ENCODE peak calls at places on chromosomes 11 and 22, in seven cellular contexts. One of them, this sample, is unnamed.

GRCh38 chr22:17962168-17962567 is 62.2 kb downstream of the MICAL3 start:
- DNase-seq in small intestine: no peak
- DNase-seq in HEK293T: no peak
- DNase-seq in brain microvascular endothelial cell: no peak
- DNase-seq in caudate nucleus: no peak
- DNase-seq in sigmoid colon: no peak
- DNase-seq in NCI-H1092 treated with DMSO at 0.1 percent for 48 hours: no peak
- DNase-seq in this sample: no peak

GRCh38 chr11:108775324-108775723 is 110.5 kb downstream of the DDX10 start:
- DNase-seq in small intestine: no peak
- DNase-seq in HEK293T: no peak
- DNase-seq in brain microvascular endothelial cell: no peak
- DNase-seq in caudate nucleus: no peak
- DNase-seq in sigmoid colon: no peak
- DNase-seq in NCI-H1092 treated with DMSO at 0.1 percent for 48 hours: no peak
- DNase-seq in this sample: no peak

GRCh38 chr11:114604179-114604813 is 8.7 kb upstream of the NXPE4 start:
- DNase-seq in small intestine: no peak
- DNase-seq in HEK293T: no peak
- DNase-seq in brain microvascular endothelial cell: no peak
- DNase-seq in caudate nucleus: no peak
- DNase-seq in sigmoid colon: no peak
- DNase-seq in NCI-H1092 treated with DMSO at 0.1 percent for 48 hours: no peak
- DNase-seq in this sample: no peak

GRCh38 chr22:30262917-30263741 is 3.5 kb downstream of the OSM start:
- DNase-seq in small intestine: peak
- DNase-seq in HEK293T: peak
- DNase-seq in brain microvascular endothelial cell: no peak
- DNase-seq in caudate nucleus: no peak
- DNase-seq in sigmoid colon: peak
- DNase-seq in NCI-H1092 treated with DMSO at 0.1 percent for 48 hours: peak
- DNase-seq in this sample: peak

GRCh38 chr11:2945757-2946287 is 16.6 kb upstream of the PHLDA2 start:
- DNase-seq in small intestine: no peak
- DNase-seq in HEK293T: no peak
- DNase-seq in brain microvascular endothelial cell: no peak
- DNase-seq in caudate nucleus: no peak
- DNase-seq in sigmoid colon: no peak
- DNase-seq in NCI-H1092 treated with DMSO at 0.1 percent for 48 hours: no peak
- DNase-seq in this sample: no peak

GRCh38 chr11:49302360-49302759 is 94.0 kb upstream of the FOLH1 start:
- DNase-seq in small intestine: no peak
- DNase-seq in HEK293T: no peak
- DNase-seq in brain microvascular endothelial cell: no peak
- DNase-seq in caudate nucleus: no peak
- DNase-seq in sigmoid colon: no peak
- DNase-seq in NCI-H1092 treated with DMSO at 0.1 percent for 48 hours: no peak
- DNase-seq in this sample: no peak

GRCh38 chr11:47606731-47607130 is 12.5 kb upstream of the C1QTNF4 start:
- DNase-seq in small intestine: no peak
- DNase-seq in HEK293T: no peak
- DNase-seq in brain microvascular endothelial cell: peak
- DNase-seq in caudate nucleus: no peak
- DNase-seq in sigmoid colon: no peak
- DNase-seq in NCI-H1092 treated with DMSO at 0.1 percent for 48 hours: no peak
- DNase-seq in this sample: no peak

GRCh38 chr11:125330462-125331325 is 165.4 kb downstream of the FEZ1 start:
- DNase-seq in small intestine: no peak
- DNase-seq in HEK293T: no peak
- DNase-seq in brain microvascular endothelial cell: no peak
- DNase-seq in caudate nucleus: no peak
- DNase-seq in sigmoid colon: no peak
- DNase-seq in NCI-H1092 treated with DMSO at 0.1 percent for 48 hours: no peak
- DNase-seq in this sample: no peak

GRCh38 chr11:128530119-128531091 is 57.0 kb downstream of the ETS1 start:
- DNase-seq in small intestine: no peak
- DNase-seq in HEK293T: no peak
- DNase-seq in brain microvascular endothelial cell: peak
- DNase-seq in caudate nucleus: no peak
- DNase-seq in sigmoid colon: peak
- DNase-seq in NCI-H1092 treated with DMSO at 0.1 percent for 48 hours: no peak
- DNase-seq in this sample: no peak

GRCh38 chr11:68211546-68211945 is 1.6 kb downstream of the KMT5B start:
- DNase-seq in small intestine: peak
- DNase-seq in HEK293T: no peak
- DNase-seq in brain microvascular endothelial cell: no peak
- DNase-seq in caudate nucleus: no peak
- DNase-seq in sigmoid colon: no peak
- DNase-seq in NCI-H1092 treated with DMSO at 0.1 percent for 48 hours: no peak
- DNase-seq in this sample: no peak

GRCh38 chr11:83766932-83767331 is 480.8 kb upstream of the CCDC90B start:
- DNase-seq in small intestine: no peak
- DNase-seq in HEK293T: no peak
- DNase-seq in brain microvascular endothelial cell: no peak
- DNase-seq in caudate nucleus: no peak
- DNase-seq in sigmoid colon: no peak
- DNase-seq in NCI-H1092 treated with DMSO at 0.1 percent for 48 hours: no peak
- DNase-seq in this sample: no peak

GRCh38 chr22:26476705-26477340 is 6.8 kb downstream of the HPS4 start:
- DNase-seq in small intestine: no peak
- DNase-seq in HEK293T: no peak
- DNase-seq in brain microvascular endothelial cell: peak
- DNase-seq in caudate nucleus: no peak
- DNase-seq in sigmoid colon: no peak
- DNase-seq in NCI-H1092 treated with DMSO at 0.1 percent for 48 hours: no peak
- DNase-seq in this sample: no peak

GRCh38 chr11:118046964-118047700 is 29.7 kb upstream of the TMPRSS4 start:
- DNase-seq in small intestine: no peak
- DNase-seq in HEK293T: no peak
- DNase-seq in brain microvascular endothelial cell: no peak
- DNase-seq in caudate nucleus: no peak
- DNase-seq in sigmoid colon: no peak
- DNase-seq in NCI-H1092 treated with DMSO at 0.1 percent for 48 hours: no peak
- DNase-seq in this sample: no peak

GRCh38 chr22:21567456-21568206 is at the start of gene UBE2L3:
- DNase-seq in small intestine: peak
- DNase-seq in HEK293T: peak
- DNase-seq in brain microvascular endothelial cell: peak
- DNase-seq in caudate nucleus: peak
- DNase-seq in sigmoid colon: peak
- DNase-seq in NCI-H1092 treated with DMSO at 0.1 percent for 48 hours: peak
- DNase-seq in this sample: peak

GRCh38 chr11:69546735-69547370 is 65.4 kb downstream of the LINC01488 start:
- DNase-seq in small intestine: peak
- DNase-seq in HEK293T: no peak
- DNase-seq in brain microvascular endothelial cell: no peak
- DNase-seq in caudate nucleus: no peak
- DNase-seq in sigmoid colon: peak
- DNase-seq in NCI-H1092 treated with DMSO at 0.1 percent for 48 hours: no peak
- DNase-seq in this sample: no peak

GRCh38 chr11:9047986-9048522 is 43.3 kb downstream of the SCUBE2 start:
- DNase-seq in small intestine: no peak
- DNase-seq in HEK293T: no peak
- DNase-seq in brain microvascular endothelial cell: no peak
- DNase-seq in caudate nucleus: no peak
- DNase-seq in sigmoid colon: peak
- DNase-seq in NCI-H1092 treated with DMSO at 0.1 percent for 48 hours: peak
- DNase-seq in this sample: no peak

GRCh38 chr22:23180893-23181762 is 819 bp downstream of the BCR start:
- DNase-seq in small intestine: peak
- DNase-seq in HEK293T: no peak
- DNase-seq in brain microvascular endothelial cell: no peak
- DNase-seq in caudate nucleus: no peak
- DNase-seq in sigmoid colon: no peak
- DNase-seq in NCI-H1092 treated with DMSO at 0.1 percent for 48 hours: no peak
- DNase-seq in this sample: peak

GRCh38 chr22:22798716-22799115 is 88.9 kb upstream of the IGLL5 start:
- DNase-seq in small intestine: no peak
- DNase-seq in HEK293T: no peak
- DNase-seq in brain microvascular endothelial cell: no peak
- DNase-seq in caudate nucleus: no peak
- DNase-seq in sigmoid colon: no peak
- DNase-seq in NCI-H1092 treated with DMSO at 0.1 percent for 48 hours: no peak
- DNase-seq in this sample: no peak

GRCh38 chr11:94876645-94877445 is 96.5 kb downstream of the CWC15 start:
- DNase-seq in small intestine: peak
- DNase-seq in HEK293T: no peak
- DNase-seq in brain microvascular endothelial cell: peak
- DNase-seq in caudate nucleus: no peak
- DNase-seq in sigmoid colon: peak
- DNase-seq in NCI-H1092 treated with DMSO at 0.1 percent for 48 hours: no peak
- DNase-seq in this sample: no peak

GRCh38 chr11:100576044-100577021 is 110.8 kb upstream of the ARHGAP42 start:
- DNase-seq in small intestine: peak
- DNase-seq in HEK293T: peak
- DNase-seq in brain microvascular endothelial cell: peak
- DNase-seq in caudate nucleus: no peak
- DNase-seq in sigmoid colon: no peak
- DNase-seq in NCI-H1092 treated with DMSO at 0.1 percent for 48 hours: peak
- DNase-seq in this sample: no peak

GRCh38 chr11:17861036-17861755 is 126.6 kb downstream of the KCNC1 start:
- DNase-seq in small intestine: no peak
- DNase-seq in HEK293T: no peak
- DNase-seq in brain microvascular endothelial cell: no peak
- DNase-seq in caudate nucleus: no peak
- DNase-seq in sigmoid colon: no peak
- DNase-seq in NCI-H1092 treated with DMSO at 0.1 percent for 48 hours: no peak
- DNase-seq in this sample: no peak

GRCh38 chr22:32509045-32509444 is 34.4 kb downstream of the FBXO7 start:
- DNase-seq in small intestine: no peak
- DNase-seq in HEK293T: no peak
- DNase-seq in brain microvascular endothelial cell: no peak
- DNase-seq in caudate nucleus: no peak
- DNase-seq in sigmoid colon: no peak
- DNase-seq in NCI-H1092 treated with DMSO at 0.1 percent for 48 hours: no peak
- DNase-seq in this sample: no peak

GRCh38 chr11:32382339-32383049 is 52.8 kb downstream of the WT1 start:
- DNase-seq in small intestine: no peak
- DNase-seq in HEK293T: no peak
- DNase-seq in brain microvascular endothelial cell: no peak
- DNase-seq in caudate nucleus: no peak
- DNase-seq in sigmoid colon: no peak
- DNase-seq in NCI-H1092 treated with DMSO at 0.1 percent for 48 hours: no peak
- DNase-seq in this sample: no peak

GRCh38 chr11:122696662-122697061 is 41.1 kb downstream of the UBASH3B start:
- DNase-seq in small intestine: peak
- DNase-seq in HEK293T: no peak
- DNase-seq in brain microvascular endothelial cell: no peak
- DNase-seq in caudate nucleus: no peak
- DNase-seq in sigmoid colon: no peak
- DNase-seq in NCI-H1092 treated with DMSO at 0.1 percent for 48 hours: no peak
- DNase-seq in this sample: no peak

GRCh38 chr11:114075891-114076441 is 16.5 kb downstream of the ZBTB16 start:
- DNase-seq in small intestine: peak
- DNase-seq in HEK293T: peak
- DNase-seq in brain microvascular endothelial cell: peak
- DNase-seq in caudate nucleus: no peak
- DNase-seq in sigmoid colon: peak
- DNase-seq in NCI-H1092 treated with DMSO at 0.1 percent for 48 hours: no peak
- DNase-seq in this sample: no peak

GRCh38 chr22:46876357-46876934 is 114.0 kb downstream of the TBC1D22A start:
- DNase-seq in small intestine: no peak
- DNase-seq in HEK293T: no peak
- DNase-seq in brain microvascular endothelial cell: no peak
- DNase-seq in caudate nucleus: no peak
- DNase-seq in sigmoid colon: no peak
- DNase-seq in NCI-H1092 treated with DMSO at 0.1 percent for 48 hours: no peak
- DNase-seq in this sample: no peak

GRCh38 chr11:128365044-128365443 is 222.3 kb downstream of the ETS1 start:
- DNase-seq in small intestine: peak
- DNase-seq in HEK293T: no peak
- DNase-seq in brain microvascular endothelial cell: peak
- DNase-seq in caudate nucleus: no peak
- DNase-seq in sigmoid colon: no peak
- DNase-seq in NCI-H1092 treated with DMSO at 0.1 percent for 48 hours: no peak
- DNase-seq in this sample: no peak

GRCh38 chr22:27405672-27406388 is 395.7 kb downstream of the MN1 start:
- DNase-seq in small intestine: peak
- DNase-seq in HEK293T: peak
- DNase-seq in brain microvascular endothelial cell: no peak
- DNase-seq in caudate nucleus: no peak
- DNase-seq in sigmoid colon: no peak
- DNase-seq in NCI-H1092 treated with DMSO at 0.1 percent for 48 hours: peak
- DNase-seq in this sample: no peak

GRCh38 chr11:61273151-61274078 is 21.7 kb downstream of the VWCE start:
- DNase-seq in small intestine: peak
- DNase-seq in HEK293T: no peak
- DNase-seq in brain microvascular endothelial cell: no peak
- DNase-seq in caudate nucleus: no peak
- DNase-seq in sigmoid colon: no peak
- DNase-seq in NCI-H1092 treated with DMSO at 0.1 percent for 48 hours: peak
- DNase-seq in this sample: no peak

GRCh38 chr11:86715611-86716010 is 43.2 kb upstream of the ME3 start:
- DNase-seq in small intestine: no peak
- DNase-seq in HEK293T: no peak
- DNase-seq in brain microvascular endothelial cell: no peak
- DNase-seq in caudate nucleus: no peak
- DNase-seq in sigmoid colon: no peak
- DNase-seq in NCI-H1092 treated with DMSO at 0.1 percent for 48 hours: no peak
- DNase-seq in this sample: no peak

GRCh38 chr11:27705873-27706820 is 5.9 kb upstream of the BDNF start:
- DNase-seq in small intestine: no peak
- DNase-seq in HEK293T: peak
- DNase-seq in brain microvascular endothelial cell: no peak
- DNase-seq in caudate nucleus: no peak
- DNase-seq in sigmoid colon: no peak
- DNase-seq in NCI-H1092 treated with DMSO at 0.1 percent for 48 hours: peak
- DNase-seq in this sample: no peak

GRCh38 chr11:16862733-16863132 is 124.3 kb downstream of the C11orf58 start:
- DNase-seq in small intestine: no peak
- DNase-seq in HEK293T: no peak
- DNase-seq in brain microvascular endothelial cell: no peak
- DNase-seq in caudate nucleus: no peak
- DNase-seq in sigmoid colon: no peak
- DNase-seq in NCI-H1092 treated with DMSO at 0.1 percent for 48 hours: no peak
- DNase-seq in this sample: no peak

GRCh38 chr11:23564370-23564769 is 704.1 kb upstream of the CCDC179 start:
- DNase-seq in small intestine: no peak
- DNase-seq in HEK293T: no peak
- DNase-seq in brain microvascular endothelial cell: no peak
- DNase-seq in caudate nucleus: no peak
- DNase-seq in sigmoid colon: no peak
- DNase-seq in NCI-H1092 treated with DMSO at 0.1 percent for 48 hours: no peak
- DNase-seq in this sample: no peak

GRCh38 chr11:6377902-6378694 is 12.2 kb upstream of the SMPD1 start:
- DNase-seq in small intestine: no peak
- DNase-seq in HEK293T: no peak
- DNase-seq in brain microvascular endothelial cell: no peak
- DNase-seq in caudate nucleus: no peak
- DNase-seq in sigmoid colon: no peak
- DNase-seq in NCI-H1092 treated with DMSO at 0.1 percent for 48 hours: no peak
- DNase-seq in this sample: no peak

GRCh38 chr11:126421243-126421642 is 65.8 kb downstream of the ST3GAL4 start:
- DNase-seq in small intestine: no peak
- DNase-seq in HEK293T: no peak
- DNase-seq in brain microvascular endothelial cell: no peak
- DNase-seq in caudate nucleus: no peak
- DNase-seq in sigmoid colon: no peak
- DNase-seq in NCI-H1092 treated with DMSO at 0.1 percent for 48 hours: no peak
- DNase-seq in this sample: no peak

GRCh38 chr22:28111501-28111900 is 192.4 kb upstream of the PITPNB start:
- DNase-seq in small intestine: no peak
- DNase-seq in HEK293T: no peak
- DNase-seq in brain microvascular endothelial cell: no peak
- DNase-seq in caudate nucleus: no peak
- DNase-seq in sigmoid colon: no peak
- DNase-seq in NCI-H1092 treated with DMSO at 0.1 percent for 48 hours: no peak
- DNase-seq in this sample: no peak

GRCh38 chr22:46788426-46789168 is 26.1 kb downstream of the TBC1D22A start:
- DNase-seq in small intestine: no peak
- DNase-seq in HEK293T: no peak
- DNase-seq in brain microvascular endothelial cell: no peak
- DNase-seq in caudate nucleus: no peak
- DNase-seq in sigmoid colon: peak
- DNase-seq in NCI-H1092 treated with DMSO at 0.1 percent for 48 hours: no peak
- DNase-seq in this sample: no peak